ENCODE peak calls at places on chromosomes 16 and 17, in four cellular contexts. One of them, this sample, is unnamed.

GRCh38 chr16:82322177-82322576 is 152.2 kb upstream of the MPHOSPH6 start:
- DNase-seq in PC-9: no peak
- DNase-seq in right lobe of liver: no peak
- DNase-seq in A673: no peak
- DNase-seq in this sample: no peak

GRCh38 chr17:65290041-65290440 is 152.9 kb downstream of the RGS9 start:
- DNase-seq in A673: no peak
- DNase-seq in right lobe of liver: no peak
- DNase-seq in PC-9: no peak
- DNase-seq in this sample: peak

GRCh38 chr17:1606352-1606985 is 22.2 kb downstream of the SLC43A2 start:
- DNase-seq in A673: no peak
- DNase-seq in right lobe of liver: no peak
- DNase-seq in PC-9: no peak
- DNase-seq in this sample: no peak

GRCh38 chr17:3792481-3792880 is 8.5 kb downstream of the ITGAE start:
- DNase-seq in PC-9: no peak
- DNase-seq in A673: no peak
- DNase-seq in right lobe of liver: no peak
- DNase-seq in this sample: no peak

GRCh38 chr17:80811181-80812105 is 180.2 kb upstream of the CHMP6 start:
- DNase-seq in right lobe of liver: no peak
- DNase-seq in A673: no peak
- DNase-seq in PC-9: no peak
- DNase-seq in this sample: no peak

GRCh38 chr17:17462048-17462824 is 14.6 kb upstream of the MED9 start:
- DNase-seq in PC-9: no peak
- DNase-seq in A673: no peak
- DNase-seq in right lobe of liver: no peak
- DNase-seq in this sample: no peak

GRCh38 chr17:40828454-40829039 is 6.1 kb upstream of the KRT10 start:
- DNase-seq in A673: no peak
- DNase-seq in PC-9: no peak
- DNase-seq in right lobe of liver: no peak
- DNase-seq in this sample: peak

GRCh38 chr17:63345598-63345997 is 100.5 kb downstream of the CYB561 start:
- DNase-seq in PC-9: no peak
- DNase-seq in right lobe of liver: no peak
- DNase-seq in A673: no peak
- DNase-seq in this sample: no peak

GRCh38 chr16:85583491-85584181 is 29.5 kb upstream of the GSE1 start:
- DNase-seq in PC-9: no peak
- DNase-seq in A673: peak
- DNase-seq in right lobe of liver: no peak
- DNase-seq in this sample: no peak

GRCh38 chr16:27745348-27745747 is 195.4 kb downstream of the KATNIP start:
- DNase-seq in right lobe of liver: no peak
- DNase-seq in PC-9: no peak
- DNase-seq in A673: peak
- DNase-seq in this sample: no peak

GRCh38 chr17:66789961-66790421 is 44.9 kb upstream of the CACNG5 start:
- DNase-seq in A673: no peak
- DNase-seq in PC-9: no peak
- DNase-seq in right lobe of liver: no peak
- DNase-seq in this sample: no peak

GRCh38 chr16:24858219-24859041 is 12.7 kb downstream of the SLC5A11 start:
- DNase-seq in right lobe of liver: peak
- DNase-seq in PC-9: no peak
- DNase-seq in A673: peak
- DNase-seq in this sample: peak

GRCh38 chr17:73420897-73421296 is 109.1 kb upstream of the CDC42EP4 start:
- DNase-seq in PC-9: peak
- DNase-seq in right lobe of liver: no peak
- DNase-seq in A673: peak
- DNase-seq in this sample: no peak

GRCh38 chr16:47473794-47474193 is 12.7 kb downstream of the PHKB start:
- DNase-seq in right lobe of liver: no peak
- DNase-seq in A673: no peak
- DNase-seq in PC-9: no peak
- DNase-seq in this sample: no peak

GRCh38 chr17:1110844-1111598 is 68.8 kb downstream of the ABR start:
- DNase-seq in right lobe of liver: no peak
- DNase-seq in PC-9: peak
- DNase-seq in A673: peak
- DNase-seq in this sample: peak

GRCh38 chr16:50093607-50094570 is 28.1 kb downstream of the HEATR3 start:
- DNase-seq in A673: peak
- DNase-seq in right lobe of liver: peak
- DNase-seq in PC-9: no peak
- DNase-seq in this sample: peak

GRCh38 chr17:82358467-82359350 is at the start of gene TEX19:
- DNase-seq in right lobe of liver: no peak
- DNase-seq in A673: peak
- DNase-seq in PC-9: no peak
- DNase-seq in this sample: no peak

GRCh38 chr17:64502809-64503208 is 3.3 kb downstream of the DDX5 start:
- DNase-seq in right lobe of liver: no peak
- DNase-seq in A673: no peak
- DNase-seq in PC-9: no peak
- DNase-seq in this sample: no peak

GRCh38 chr16:85683363-85683762 is 5.4 kb downstream of the GINS2 start:
- DNase-seq in PC-9: no peak
- DNase-seq in right lobe of liver: no peak
- DNase-seq in A673: no peak
- DNase-seq in this sample: no peak

GRCh38 chr17:19719365-19720209 is 3.2 kb upstream of the SLC47A2 start:
- DNase-seq in right lobe of liver: no peak
- DNase-seq in A673: no peak
- DNase-seq in PC-9: peak
- DNase-seq in this sample: no peak

GRCh38 chr16:81003610-81004460 is 2.9 kb downstream of the CMC2 start:
- DNase-seq in PC-9: no peak
- DNase-seq in right lobe of liver: no peak
- DNase-seq in A673: no peak
- DNase-seq in this sample: no peak
- H3K4me3 ChIP-seq in PC-9: no peak
- H3K4me3 ChIP-seq in right lobe of liver: peak
- H3K4me3 ChIP-seq in A673: no peak
- H3K4me3 ChIP-seq in this sample: no peak

GRCh38 chr17:68080411-68081150 is 45.0 kb downstream of the KPNA2 start:
- DNase-seq in right lobe of liver: no peak
- DNase-seq in PC-9: no peak
- DNase-seq in A673: no peak
- DNase-seq in this sample: no peak

GRCh38 chr17:68089881-68090280 is 54.3 kb downstream of the KPNA2 start:
- DNase-seq in right lobe of liver: peak
- DNase-seq in A673: peak
- DNase-seq in PC-9: peak
- DNase-seq in this sample: peak

GRCh38 chr17:68087851-68088250 is 52.3 kb downstream of the KPNA2 start:
- DNase-seq in right lobe of liver: no peak
- DNase-seq in A673: peak
- DNase-seq in PC-9: no peak
- DNase-seq in this sample: no peak

GRCh38 chr17:68085751-68086445 is 50.4 kb downstream of the KPNA2 start:
- DNase-seq in right lobe of liver: no peak
- DNase-seq in A673: no peak
- DNase-seq in PC-9: no peak
- DNase-seq in this sample: peak
- H3K27ac ChIP-seq in right lobe of liver: no peak
- H3K27ac ChIP-seq in A673: no peak
- H3K27ac ChIP-seq in PC-9: no peak
- H3K27ac ChIP-seq in this sample: no peak

DNA sequence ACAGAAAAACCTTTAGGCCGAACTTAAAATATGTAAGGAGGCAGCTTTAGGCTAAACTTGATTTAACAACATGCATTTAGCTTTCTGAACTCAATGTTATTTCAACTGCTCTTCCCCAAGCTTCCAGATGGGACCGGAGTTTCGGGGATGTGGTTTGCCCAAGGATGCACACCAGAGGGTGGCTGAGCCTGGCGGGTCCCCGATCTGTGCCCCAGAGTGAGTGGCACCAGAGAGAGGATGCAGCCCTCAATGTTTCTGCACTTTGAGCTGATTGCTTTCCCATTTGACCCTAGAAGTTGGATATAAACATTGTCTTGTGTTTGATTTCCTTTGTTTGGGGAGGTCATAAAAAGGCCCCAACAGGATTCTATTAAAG is 348.0 kb upstream of the TNRC6C start:
- DNase-seq in PC-9: no peak
- DNase-seq in A673: no peak
- DNase-seq in right lobe of liver: no peak
- DNase-seq in this sample: no peak
- H3K4me3 ChIP-seq in PC-9: no peak
- H3K4me3 ChIP-seq in A673: no peak
- H3K4me3 ChIP-seq in right lobe of liver: no peak
- H3K4me3 ChIP-seq in this sample: no peak

GRCh38 chr17:9615486-9615885 is 29.8 kb upstream of the USP43 start:
- DNase-seq in PC-9: no peak
- DNase-seq in A673: no peak
- DNase-seq in right lobe of liver: no peak
- DNase-seq in this sample: no peak
- H3K27ac ChIP-seq in PC-9: no peak
- H3K27ac ChIP-seq in A673: no peak
- H3K27ac ChIP-seq in right lobe of liver: no peak
- H3K27ac ChIP-seq in this sample: no peak

GRCh38 chr17:27378482-27379200 is 77.6 kb upstream of the KSR1 start:
- DNase-seq in PC-9: no peak
- DNase-seq in right lobe of liver: no peak
- DNase-seq in A673: no peak
- DNase-seq in this sample: no peak

GRCh38 chr17:27380551-27380950 is 75.7 kb upstream of the KSR1 start:
- DNase-seq in PC-9: no peak
- DNase-seq in right lobe of liver: no peak
- DNase-seq in A673: no peak
- DNase-seq in this sample: no peak

GRCh38 chr17:27381007-27381501 is 75.2 kb upstream of the KSR1 start:
- DNase-seq in A673: peak
- DNase-seq in right lobe of liver: peak
- DNase-seq in PC-9: no peak
- DNase-seq in this sample: peak

GRCh38 chr17:27382025-27382424 is 74.2 kb upstream of the KSR1 start:
- DNase-seq in PC-9: no peak
- DNase-seq in right lobe of liver: no peak
- DNase-seq in A673: no peak
- DNase-seq in this sample: no peak

DNA sequence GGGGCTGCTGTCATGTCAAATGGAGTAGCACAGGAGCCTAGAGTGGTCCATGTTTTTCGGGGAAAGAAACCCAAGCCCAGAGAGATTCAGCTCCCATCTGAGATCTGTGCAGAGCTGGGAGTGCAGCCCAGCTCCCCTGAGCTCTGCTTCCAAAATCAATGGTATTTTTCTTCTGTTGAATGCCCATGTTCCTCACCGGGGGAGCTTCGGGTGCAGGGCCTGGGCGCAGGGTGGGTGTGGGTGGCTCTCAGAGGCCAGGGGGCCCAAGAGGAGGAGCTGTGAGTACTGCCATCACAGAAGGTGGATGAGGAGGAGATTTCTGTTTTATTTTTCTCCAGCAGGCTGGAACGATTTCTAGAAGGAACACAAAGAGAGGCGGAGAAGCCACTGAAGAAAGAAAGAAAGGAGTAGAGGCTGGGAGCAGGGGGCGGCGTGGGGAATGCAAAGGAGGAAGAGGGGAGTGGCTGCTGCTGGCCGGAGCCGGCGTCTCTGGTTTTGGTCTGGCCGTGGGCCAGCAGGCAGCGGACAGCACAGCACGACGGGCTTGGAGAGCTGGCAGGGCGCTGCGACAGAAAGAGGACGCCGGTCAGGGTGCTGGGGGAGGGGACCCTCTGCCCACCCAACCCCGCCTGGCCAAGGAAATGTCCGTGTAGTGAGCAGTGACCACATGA is 76.2 kb upstream of the KSR1 start:
- DNase-seq in PC-9: no peak
- DNase-seq in A673: no peak
- DNase-seq in right lobe of liver: peak
- DNase-seq in this sample: peak
- H3K4me3 ChIP-seq in PC-9: peak
- H3K4me3 ChIP-seq in A673: no peak
- H3K4me3 ChIP-seq in right lobe of liver: no peak
- H3K4me3 ChIP-seq in this sample: no peak

GRCh38 chr17:7309628-7310027 is 2.2 kb downstream of the EIF5A start:
- DNase-seq in right lobe of liver: no peak
- DNase-seq in A673: no peak
- DNase-seq in PC-9: no peak
- DNase-seq in this sample: no peak
- H3K27ac ChIP-seq in right lobe of liver: no peak
- H3K27ac ChIP-seq in A673: peak
- H3K27ac ChIP-seq in PC-9: peak
- H3K27ac ChIP-seq in this sample: no peak

GRCh38 chr17:47962901-47963300 is 5.2 kb upstream of the PRR15L start:
- DNase-seq in PC-9: no peak
- DNase-seq in A673: no peak
- DNase-seq in right lobe of liver: no peak
- DNase-seq in this sample: no peak

GRCh38 chr17:47967607-47968252 is 3.2 kb upstream of the CDK5RAP3 start:
- DNase-seq in PC-9: peak
- DNase-seq in right lobe of liver: no peak
- DNase-seq in A673: no peak
- DNase-seq in this sample: no peak

GRCh38 chr17:47968836-47969235 is 2.1 kb upstream of the CDK5RAP3 start:
- DNase-seq in PC-9: no peak
- DNase-seq in A673: no peak
- DNase-seq in right lobe of liver: no peak
- DNase-seq in this sample: no peak

GRCh38 chr17:47969975-47970724 is 763 bp upstream of the CDK5RAP3 start:
- DNase-seq in A673: no peak
- DNase-seq in right lobe of liver: no peak
- DNase-seq in PC-9: no peak
- DNase-seq in this sample: no peak

GRCh38 chr17:47966079-47966519 is 4.8 kb upstream of the CDK5RAP3 start:
- DNase-seq in PC-9: no peak
- DNase-seq in A673: no peak
- DNase-seq in right lobe of liver: no peak
- DNase-seq in this sample: no peak
- H3K4me3 ChIP-seq in PC-9: no peak
- H3K4me3 ChIP-seq in A673: no peak
- H3K4me3 ChIP-seq in right lobe of liver: no peak
- H3K4me3 ChIP-seq in this sample: no peak

GRCh38 chr16:8645141-8645521 is 23.6 kb downstream of the METTL22 start:
- DNase-seq in right lobe of liver: no peak
- DNase-seq in PC-9: no peak
- DNase-seq in A673: no peak
- DNase-seq in this sample: no peak

GRCh38 chr16:8644513-8645140 is 23.1 kb downstream of the METTL22 start:
- DNase-seq in PC-9: no peak
- DNase-seq in right lobe of liver: no peak
- DNase-seq in A673: no peak
- DNase-seq in this sample: no peak

GRCh38 chr16:8646271-8646670 is 24.8 kb downstream of the METTL22 start:
- DNase-seq in right lobe of liver: no peak
- DNase-seq in A673: no peak
- DNase-seq in PC-9: no peak
- DNase-seq in this sample: no peak

GRCh38 chr16:8644151-8644512 is 22.6 kb downstream of the METTL22 start:
- DNase-seq in PC-9: no peak
- DNase-seq in A673: no peak
- DNase-seq in right lobe of liver: no peak
- DNase-seq in this sample: no peak

GRCh38 chr16:8645831-8646230 is 24.3 kb downstream of the METTL22 start:
- DNase-seq in A673: no peak
- DNase-seq in right lobe of liver: no peak
- DNase-seq in PC-9: no peak
- DNase-seq in this sample: no peak
- H3K27ac ChIP-seq in A673: no peak
- H3K27ac ChIP-seq in right lobe of liver: no peak
- H3K27ac ChIP-seq in PC-9: no peak
- H3K27ac ChIP-seq in this sample: no peak

This sample was measured in endothelial cell of umbilical vein.